ENCODE peak calls at places on chromosomes 11 and 22, in seven cellular contexts. One of them, this sample, is unnamed.
A peak's percentile ranks its signal among the peaks of the same experiment; 100 is the strongest.

GRCh38 chr11:29435421-29435820 is 581.4 kb downstream of the KCNA4 start:
- DNase-seq in activated CD8-positive, alpha-beta T cell treated with anti-CD3 and anti-CD28 coated beads for 36 hours: no peak
- DNase-seq in osteocyte: no peak
- DNase-seq in fibroblast of the aortic adventitia: peak; percentile 19
- DNase-seq in AG09319: no peak
- DNase-seq in dorsolateral prefrontal cortex: no peak
- DNase-seq in GM10248: no peak
- DNase-seq in this sample: no peak

GRCh38 chr11:126132319-126132718 is 69.7 kb upstream of the CDON start:
- DNase-seq in dorsolateral prefrontal cortex: no peak
- DNase-seq in AG09319: no peak
- DNase-seq in osteocyte: no peak
- DNase-seq in fibroblast of the aortic adventitia: peak; percentile 79
- DNase-seq in GM10248: no peak
- DNase-seq in activated CD8-positive, alpha-beta T cell treated with anti-CD3 and anti-CD28 coated beads for 36 hours: no peak
- DNase-seq in this sample: no peak

GRCh38 chr22:32411388-32411787 is 659 bp downstream of the RTCB start:
- DNase-seq in GM10248: no peak
- DNase-seq in activated CD8-positive, alpha-beta T cell treated with anti-CD3 and anti-CD28 coated beads for 36 hours: peak; percentile 25
- DNase-seq in fibroblast of the aortic adventitia: peak; percentile 24
- DNase-seq in osteocyte: no peak
- DNase-seq in AG09319: no peak
- DNase-seq in dorsolateral prefrontal cortex: no peak
- DNase-seq in this sample: no peak

GRCh38 chr22:30890689-30891442 is 77.7 kb downstream of the MORC2 start:
- DNase-seq in activated CD8-positive, alpha-beta T cell treated with anti-CD3 and anti-CD28 coated beads for 36 hours: peak; percentile 52
- DNase-seq in GM10248: peak; percentile 76
- DNase-seq in dorsolateral prefrontal cortex: peak; percentile 53
- DNase-seq in AG09319: no peak
- DNase-seq in fibroblast of the aortic adventitia: peak; percentile 30
- DNase-seq in osteocyte: peak; percentile 83
- DNase-seq in this sample: peak; percentile 70

GRCh38 chr22:47446331-47446730 is 683.9 kb downstream of the TBC1D22A start:
- DNase-seq in dorsolateral prefrontal cortex: peak; percentile 7
- DNase-seq in GM10248: no peak
- DNase-seq in fibroblast of the aortic adventitia: no peak
- DNase-seq in activated CD8-positive, alpha-beta T cell treated with anti-CD3 and anti-CD28 coated beads for 36 hours: no peak
- DNase-seq in osteocyte: no peak
- DNase-seq in AG09319: no peak
- DNase-seq in this sample: no peak

GRCh38 chr11:124586247-124586860 is 16.6 kb downstream of the OR8A1 start:
- DNase-seq in fibroblast of the aortic adventitia: peak; percentile 67
- DNase-seq in activated CD8-positive, alpha-beta T cell treated with anti-CD3 and anti-CD28 coated beads for 36 hours: peak; percentile 68
- DNase-seq in dorsolateral prefrontal cortex: peak; percentile 74
- DNase-seq in GM10248: peak; percentile 28
- DNase-seq in AG09319: peak; percentile 20
- DNase-seq in osteocyte: no peak
- DNase-seq in this sample: peak; percentile 22

GRCh38 chr22:46196268-46196667 is 45.9 kb downstream of the PPARA start:
- DNase-seq in fibroblast of the aortic adventitia: no peak
- DNase-seq in AG09319: no peak
- DNase-seq in osteocyte: no peak
- DNase-seq in GM10248: no peak
- DNase-seq in activated CD8-positive, alpha-beta T cell treated with anti-CD3 and anti-CD28 coated beads for 36 hours: no peak
- DNase-seq in dorsolateral prefrontal cortex: no peak
- DNase-seq in this sample: no peak

GRCh38 chr11:47527186-47527585 is 25.7 kb downstream of the CELF1 start:
- DNase-seq in AG09319: no peak
- DNase-seq in activated CD8-positive, alpha-beta T cell treated with anti-CD3 and anti-CD28 coated beads for 36 hours: no peak
- DNase-seq in dorsolateral prefrontal cortex: no peak
- DNase-seq in GM10248: no peak
- DNase-seq in osteocyte: no peak
- DNase-seq in fibroblast of the aortic adventitia: no peak
- DNase-seq in this sample: no peak

DNA sequence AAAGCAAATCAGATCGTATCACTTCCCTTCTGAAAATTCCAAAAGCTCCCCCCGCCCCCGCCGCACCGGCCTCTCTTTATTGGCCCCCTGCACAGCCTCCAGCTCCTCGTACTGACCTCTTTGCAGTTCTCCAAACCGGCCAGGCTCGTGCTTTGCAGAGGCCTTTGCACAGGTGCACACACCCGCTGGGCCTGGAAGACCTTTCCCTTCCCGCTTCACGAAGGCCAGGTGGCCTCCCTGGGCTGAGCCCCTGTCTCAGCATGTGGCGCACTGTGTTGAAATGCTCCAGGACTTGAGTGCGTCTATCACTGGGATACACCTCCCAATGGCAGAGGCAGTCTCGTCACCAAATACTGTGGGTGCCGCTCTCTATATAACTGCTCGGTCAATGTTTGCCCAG is 13.2 kb upstream of the ADA2 start:
- DNase-seq in dorsolateral prefrontal cortex: no peak
- DNase-seq in AG09319: no peak
- DNase-seq in fibroblast of the aortic adventitia: no peak
- DNase-seq in activated CD8-positive, alpha-beta T cell treated with anti-CD3 and anti-CD28 coated beads for 36 hours: no peak
- DNase-seq in GM10248: no peak
- DNase-seq in osteocyte: no peak
- DNase-seq in this sample: no peak
- TF ChIP-seq CTCF in dorsolateral prefrontal cortex: no peak
- TF ChIP-seq CTCF in AG09319: no peak
- TF ChIP-seq CTCF in fibroblast of the aortic adventitia: no peak
- TF ChIP-seq CTCF in activated CD8-positive, alpha-beta T cell treated with anti-CD3 and anti-CD28 coated beads for 36 hours: no peak
- TF ChIP-seq CTCF in GM10248: no peak
- TF ChIP-seq CTCF in osteocyte: no peak
- TF ChIP-seq CTCF in this sample: no peak

DNA sequence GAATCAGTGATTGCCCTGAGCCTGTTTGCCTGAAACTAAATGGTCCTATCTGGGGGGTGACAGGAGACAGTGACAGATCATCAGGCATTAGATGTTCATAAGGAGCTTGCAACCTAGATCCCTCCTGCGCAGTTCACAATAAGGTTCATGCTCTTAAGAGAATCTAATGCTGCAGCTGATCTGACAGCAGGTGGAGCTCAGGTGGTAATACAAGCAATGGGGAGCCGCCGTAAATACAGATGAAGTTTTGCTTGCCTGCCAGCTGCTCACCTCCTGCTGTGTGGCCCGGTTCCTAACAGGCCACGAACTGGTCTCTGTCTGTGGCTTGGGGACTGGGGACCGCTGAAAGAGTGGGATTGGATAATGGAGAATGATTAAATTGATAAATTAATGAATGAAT is 14.0 kb downstream of the NOX4 start:
- DNase-seq in osteocyte: no peak
- DNase-seq in GM10248: no peak
- DNase-seq in AG09319: no peak
- DNase-seq in dorsolateral prefrontal cortex: no peak
- DNase-seq in activated CD8-positive, alpha-beta T cell treated with anti-CD3 and anti-CD28 coated beads for 36 hours: no peak
- DNase-seq in fibroblast of the aortic adventitia: no peak
- DNase-seq in this sample: no peak
- TF ChIP-seq CTCF in osteocyte: no peak
- TF ChIP-seq CTCF in GM10248: no peak
- TF ChIP-seq CTCF in AG09319: no peak
- TF ChIP-seq CTCF in dorsolateral prefrontal cortex: no peak
- TF ChIP-seq CTCF in activated CD8-positive, alpha-beta T cell treated with anti-CD3 and anti-CD28 coated beads for 36 hours: no peak
- TF ChIP-seq CTCF in fibroblast of the aortic adventitia: no peak
- TF ChIP-seq CTCF in this sample: no peak

GRCh38 chr22:48743601-48744282 is 1083.9 kb downstream of the BRD1 start:
- DNase-seq in osteocyte: peak; percentile 81
- DNase-seq in dorsolateral prefrontal cortex: peak; percentile 9
- DNase-seq in GM10248: no peak
- DNase-seq in AG09319: no peak
- DNase-seq in fibroblast of the aortic adventitia: no peak
- DNase-seq in activated CD8-positive, alpha-beta T cell treated with anti-CD3 and anti-CD28 coated beads for 36 hours: no peak
- DNase-seq in this sample: no peak
- TF ChIP-seq CTCF in osteocyte: no peak
- TF ChIP-seq CTCF in dorsolateral prefrontal cortex: no peak
- TF ChIP-seq CTCF in GM10248: no peak
- TF ChIP-seq CTCF in AG09319: no peak
- TF ChIP-seq CTCF in fibroblast of the aortic adventitia: no peak
- TF ChIP-seq CTCF in activated CD8-positive, alpha-beta T cell treated with anti-CD3 and anti-CD28 coated beads for 36 hours: no peak
- TF ChIP-seq CTCF in this sample: no peak

DNA sequence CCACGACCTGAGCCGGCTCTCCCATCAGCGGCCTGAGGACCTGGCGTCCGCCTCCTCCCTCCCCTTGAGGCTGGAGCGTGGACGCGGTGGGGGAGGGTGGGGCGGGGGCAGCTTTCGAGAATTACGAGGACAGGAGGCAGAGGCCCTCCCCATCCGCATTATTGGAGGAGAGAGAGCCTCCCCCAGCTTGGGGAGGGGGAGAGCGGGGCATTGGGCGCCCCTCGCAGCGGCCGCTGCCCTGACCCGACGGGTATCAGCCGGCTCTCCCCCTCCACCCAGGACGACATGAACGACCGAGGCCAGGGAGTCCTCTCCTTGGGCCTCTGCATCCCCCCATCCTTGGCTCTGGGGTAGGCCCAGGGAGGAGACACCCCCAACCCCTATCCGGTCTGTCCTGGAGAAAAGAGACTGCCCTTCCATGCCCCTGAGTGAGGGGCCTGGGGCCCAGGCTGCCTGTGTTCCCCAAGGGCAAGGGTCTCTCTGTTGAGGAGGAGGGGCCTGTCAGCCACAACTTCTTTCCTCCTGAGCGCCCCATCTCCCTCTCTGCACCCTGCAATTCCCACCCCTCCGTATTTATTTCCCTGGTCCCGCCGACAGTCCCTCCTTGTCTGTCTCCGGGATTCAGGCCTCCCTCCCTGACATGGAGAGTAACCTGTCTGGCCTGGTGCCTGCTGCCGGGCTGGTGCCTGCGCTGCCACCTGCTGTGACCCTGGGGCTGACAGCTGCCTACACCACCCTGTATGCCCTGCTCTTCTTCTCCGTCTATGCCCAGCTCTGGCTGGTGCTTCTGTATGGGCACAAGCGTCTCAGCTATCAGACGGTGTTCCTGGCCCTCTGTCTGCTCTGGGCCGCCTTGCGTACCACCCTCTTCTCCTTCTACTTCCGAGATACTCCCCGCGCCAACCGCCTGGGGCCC is 495 bp downstream of the GPR137 start:
- DNase-seq in fibroblast of the aortic adventitia: no peak
- DNase-seq in osteocyte: no peak
- DNase-seq in AG09319: no peak
- DNase-seq in GM10248: no peak
- DNase-seq in dorsolateral prefrontal cortex: no peak
- DNase-seq in activated CD8-positive, alpha-beta T cell treated with anti-CD3 and anti-CD28 coated beads for 36 hours: peak; percentile 49
- DNase-seq in this sample: no peak
- TF ChIP-seq CTCF in fibroblast of the aortic adventitia: no peak
- TF ChIP-seq CTCF in osteocyte: no peak
- TF ChIP-seq CTCF in AG09319: no peak
- TF ChIP-seq CTCF in GM10248: peak; percentile 19
- TF ChIP-seq CTCF in dorsolateral prefrontal cortex: no peak
- TF ChIP-seq CTCF in activated CD8-positive, alpha-beta T cell treated with anti-CD3 and anti-CD28 coated beads for 36 hours: peak; percentile 17
- TF ChIP-seq CTCF in this sample: no peak

This sample was measured in GM20000.